ENCODE peak calls at places on chromosomes 5 and 9, in nine cellular contexts. One of them, this sample, is unnamed.

GRCh38 chr9:101758300-101758930 is 20.0 kb upstream of the GRIN3A start:
- DNase-seq in Panc1: no peak
- DNase-seq in PC-3: no peak
- DNase-seq in body of pancreas: no peak
- DNase-seq in aorta: no peak
- DNase-seq in colonic mucosa: no peak
- DNase-seq in pancreas: no peak
- DNase-seq in CD4-positive, CD25-positive, alpha-beta regulatory T cell: no peak
- DNase-seq in fibroblast of lung: no peak
- DNase-seq in this sample: no peak

GRCh38 chr9:94639045-94639995 is at the start of gene FBP1:
- DNase-seq in aorta: peak; percentile 85
- DNase-seq in colonic mucosa: peak; percentile 83
- DNase-seq in Panc1: no peak
- DNase-seq in fibroblast of lung: peak; percentile 15
- DNase-seq in CD4-positive, CD25-positive, alpha-beta regulatory T cell: peak; percentile 52
- DNase-seq in pancreas: peak; percentile 89
- DNase-seq in body of pancreas: peak; percentile 72
- DNase-seq in PC-3: peak; percentile 39
- DNase-seq in this sample: peak; percentile 50

GRCh38 chr5:143140492-143141231 is 262.8 kb downstream of the NR3C1 start:
- DNase-seq in PC-3: peak; percentile 15
- DNase-seq in CD4-positive, CD25-positive, alpha-beta regulatory T cell: no peak
- DNase-seq in aorta: no peak
- DNase-seq in fibroblast of lung: no peak
- DNase-seq in Panc1: no peak
- DNase-seq in colonic mucosa: peak; percentile 68
- DNase-seq in pancreas: peak; percentile 79
- DNase-seq in body of pancreas: peak; percentile 82
- DNase-seq in this sample: no peak

GRCh38 chr5:159582756-159583523 is 252.7 kb upstream of the IL12B start:
- DNase-seq in CD4-positive, CD25-positive, alpha-beta regulatory T cell: no peak
- DNase-seq in Panc1: peak; percentile 18
- DNase-seq in fibroblast of lung: peak; percentile 69
- DNase-seq in PC-3: peak; percentile 73
- DNase-seq in body of pancreas: no peak
- DNase-seq in colonic mucosa: no peak
- DNase-seq in aorta: no peak
- DNase-seq in pancreas: no peak
- DNase-seq in this sample: no peak

GRCh38 chr5:110161162-110161561 is 471.4 kb downstream of the MAN2A1 start:
- DNase-seq in aorta: no peak
- DNase-seq in PC-3: peak; percentile 28
- DNase-seq in Panc1: no peak
- DNase-seq in pancreas: no peak
- DNase-seq in fibroblast of lung: peak; percentile 20
- DNase-seq in body of pancreas: no peak
- DNase-seq in colonic mucosa: no peak
- DNase-seq in CD4-positive, CD25-positive, alpha-beta regulatory T cell: no peak
- DNase-seq in this sample: no peak

GRCh38 chr5:168916266-168916665 is 337.1 kb upstream of the PANK3 start:
- DNase-seq in aorta: peak; percentile 86
- DNase-seq in colonic mucosa: peak; percentile 21
- DNase-seq in PC-3: no peak
- DNase-seq in CD4-positive, CD25-positive, alpha-beta regulatory T cell: no peak
- DNase-seq in pancreas: no peak
- DNase-seq in body of pancreas: peak; percentile 24
- DNase-seq in fibroblast of lung: no peak
- DNase-seq in Panc1: no peak
- DNase-seq in this sample: no peak

GRCh38 chr5:150540615-150541396 is 32.9 kb downstream of the NDST1 start:
- DNase-seq in PC-3: peak; percentile 86
- DNase-seq in colonic mucosa: no peak
- DNase-seq in pancreas: no peak
- DNase-seq in aorta: peak; percentile 77
- DNase-seq in CD4-positive, CD25-positive, alpha-beta regulatory T cell: no peak
- DNase-seq in fibroblast of lung: peak; percentile 97
- DNase-seq in Panc1: no peak
- DNase-seq in body of pancreas: no peak
- DNase-seq in this sample: no peak

GRCh38 chr9:137970098-137970497 is 92.5 kb downstream of the CACNA1B start:
- DNase-seq in colonic mucosa: no peak
- DNase-seq in pancreas: no peak
- DNase-seq in CD4-positive, CD25-positive, alpha-beta regulatory T cell: no peak
- DNase-seq in aorta: no peak
- DNase-seq in fibroblast of lung: no peak
- DNase-seq in PC-3: no peak
- DNase-seq in body of pancreas: no peak
- DNase-seq in Panc1: no peak
- DNase-seq in this sample: no peak

GRCh38 chr9:105656131-105656921 is 5.9 kb upstream of the TAL2 start:
- DNase-seq in aorta: peak; percentile 79
- DNase-seq in Panc1: no peak
- DNase-seq in colonic mucosa: peak; percentile 41
- DNase-seq in pancreas: peak; percentile 66
- DNase-seq in body of pancreas: peak; percentile 48
- DNase-seq in fibroblast of lung: peak; percentile 11
- DNase-seq in CD4-positive, CD25-positive, alpha-beta regulatory T cell: peak; percentile 2
- DNase-seq in PC-3: no peak
- DNase-seq in this sample: no peak

GRCh38 chr9:129316281-129317030 is 138.4 kb upstream of the IER5L start:
- DNase-seq in colonic mucosa: no peak
- DNase-seq in Panc1: no peak
- DNase-seq in fibroblast of lung: no peak
- DNase-seq in CD4-positive, CD25-positive, alpha-beta regulatory T cell: no peak
- DNase-seq in aorta: peak; percentile 65
- DNase-seq in pancreas: no peak
- DNase-seq in PC-3: no peak
- DNase-seq in body of pancreas: no peak
- DNase-seq in this sample: no peak

GRCh38 chr5:168843277-168843997 is 264.3 kb upstream of the PANK3 start:
- DNase-seq in pancreas: no peak
- DNase-seq in Panc1: no peak
- DNase-seq in colonic mucosa: no peak
- DNase-seq in aorta: no peak
- DNase-seq in PC-3: no peak
- DNase-seq in CD4-positive, CD25-positive, alpha-beta regulatory T cell: no peak
- DNase-seq in body of pancreas: no peak
- DNase-seq in fibroblast of lung: no peak
- DNase-seq in this sample: no peak

GRCh38 chr9:15308511-15308910 is 1.5 kb upstream of the TTC39B start:
- DNase-seq in PC-3: peak; percentile 32
- DNase-seq in aorta: no peak
- DNase-seq in CD4-positive, CD25-positive, alpha-beta regulatory T cell: no peak
- DNase-seq in Panc1: no peak
- DNase-seq in body of pancreas: no peak
- DNase-seq in fibroblast of lung: peak; percentile 68
- DNase-seq in pancreas: no peak
- DNase-seq in colonic mucosa: no peak
- DNase-seq in this sample: no peak

GRCh38 chr9:124221685-124222084 is 36.1 kb upstream of the NEK6 start:
- DNase-seq in aorta: no peak
- DNase-seq in CD4-positive, CD25-positive, alpha-beta regulatory T cell: no peak
- DNase-seq in PC-3: no peak
- DNase-seq in fibroblast of lung: no peak
- DNase-seq in body of pancreas: no peak
- DNase-seq in colonic mucosa: no peak
- DNase-seq in pancreas: no peak
- DNase-seq in Panc1: no peak
- DNase-seq in this sample: no peak

GRCh38 chr5:27472000-27472763 is 433.8 kb upstream of the CDH9 start:
- DNase-seq in colonic mucosa: no peak
- DNase-seq in CD4-positive, CD25-positive, alpha-beta regulatory T cell: peak; percentile 10
- DNase-seq in body of pancreas: peak; percentile 24
- DNase-seq in pancreas: peak; percentile 36
- DNase-seq in PC-3: no peak
- DNase-seq in aorta: no peak
- DNase-seq in Panc1: no peak
- DNase-seq in fibroblast of lung: peak; percentile 9
- DNase-seq in this sample: no peak

DNA sequence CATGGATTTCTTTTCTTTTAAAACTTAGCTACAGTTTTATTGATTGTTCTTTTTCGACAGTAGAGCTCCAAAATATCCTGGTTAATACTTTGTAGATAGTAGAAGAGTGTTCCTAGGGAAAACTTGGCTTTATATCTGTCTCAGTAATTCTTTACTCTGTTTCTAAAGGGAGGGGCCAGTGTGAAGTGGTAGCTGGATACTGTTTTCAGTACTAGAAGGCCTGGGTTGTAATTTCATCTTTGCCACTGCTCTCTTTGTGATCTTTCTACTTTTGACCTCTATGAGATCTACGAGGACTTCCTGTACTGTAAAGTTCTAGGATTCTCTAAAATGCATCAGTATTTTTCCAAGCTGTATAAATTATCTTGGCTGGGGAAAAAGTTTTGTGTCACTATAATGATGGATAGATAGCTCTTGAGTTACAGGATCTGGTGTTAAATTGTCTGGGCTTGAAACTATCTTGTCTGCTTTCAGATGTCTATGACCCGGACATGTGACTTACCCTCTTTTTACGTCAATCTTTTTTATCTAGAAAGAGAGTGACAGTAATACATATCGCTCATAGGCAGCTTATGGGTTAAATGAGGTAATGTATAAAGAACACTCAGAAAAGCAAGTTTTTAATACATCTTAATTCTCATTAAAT is 53.6 kb downstream of the PRR16 start:
- DNase-seq in CD4-positive, CD25-positive, alpha-beta regulatory T cell: no peak
- DNase-seq in fibroblast of lung: no peak
- DNase-seq in body of pancreas: no peak
- DNase-seq in pancreas: no peak
- DNase-seq in PC-3: no peak
- DNase-seq in aorta: no peak
- DNase-seq in Panc1: no peak
- DNase-seq in colonic mucosa: no peak
- DNase-seq in this sample: no peak
- H3K4me3 ChIP-seq in CD4-positive, CD25-positive, alpha-beta regulatory T cell: no peak overlapping the region
- H3K4me3 ChIP-seq in fibroblast of lung: no peak overlapping the region
- H3K4me3 ChIP-seq in body of pancreas: no peak overlapping the region
- H3K4me3 ChIP-seq in pancreas: no peak overlapping the region
- H3K4me3 ChIP-seq in PC-3: no peak overlapping the region
- H3K4me3 ChIP-seq in aorta: no peak overlapping the region
- H3K4me3 ChIP-seq in Panc1: no peak overlapping the region
- H3K4me3 ChIP-seq in colonic mucosa: no peak overlapping the region
- H3K4me3 ChIP-seq in this sample: no peak overlapping the region

GRCh38 chr9:92377904-92378303 is 26.5 kb downstream of the OGN start:
- DNase-seq in colonic mucosa: no peak
- DNase-seq in CD4-positive, CD25-positive, alpha-beta regulatory T cell: no peak
- DNase-seq in Panc1: no peak
- DNase-seq in pancreas: no peak
- DNase-seq in aorta: no peak
- DNase-seq in fibroblast of lung: no peak
- DNase-seq in body of pancreas: no peak
- DNase-seq in PC-3: no peak
- DNase-seq in this sample: no peak
- H3K27ac ChIP-seq in colonic mucosa: no peak overlapping the region
- H3K27ac ChIP-seq in CD4-positive, CD25-positive, alpha-beta regulatory T cell: no peak overlapping the region
- H3K27ac ChIP-seq in Panc1: no peak overlapping the region
- H3K27ac ChIP-seq in pancreas: no peak overlapping the region
- H3K27ac ChIP-seq in aorta: no peak overlapping the region
- H3K27ac ChIP-seq in fibroblast of lung: no peak overlapping the region
- H3K27ac ChIP-seq in body of pancreas: no peak overlapping the region
- H3K27ac ChIP-seq in PC-3: no peak overlapping the region
- H3K27ac ChIP-seq in this sample: no peak overlapping the region

DNA sequence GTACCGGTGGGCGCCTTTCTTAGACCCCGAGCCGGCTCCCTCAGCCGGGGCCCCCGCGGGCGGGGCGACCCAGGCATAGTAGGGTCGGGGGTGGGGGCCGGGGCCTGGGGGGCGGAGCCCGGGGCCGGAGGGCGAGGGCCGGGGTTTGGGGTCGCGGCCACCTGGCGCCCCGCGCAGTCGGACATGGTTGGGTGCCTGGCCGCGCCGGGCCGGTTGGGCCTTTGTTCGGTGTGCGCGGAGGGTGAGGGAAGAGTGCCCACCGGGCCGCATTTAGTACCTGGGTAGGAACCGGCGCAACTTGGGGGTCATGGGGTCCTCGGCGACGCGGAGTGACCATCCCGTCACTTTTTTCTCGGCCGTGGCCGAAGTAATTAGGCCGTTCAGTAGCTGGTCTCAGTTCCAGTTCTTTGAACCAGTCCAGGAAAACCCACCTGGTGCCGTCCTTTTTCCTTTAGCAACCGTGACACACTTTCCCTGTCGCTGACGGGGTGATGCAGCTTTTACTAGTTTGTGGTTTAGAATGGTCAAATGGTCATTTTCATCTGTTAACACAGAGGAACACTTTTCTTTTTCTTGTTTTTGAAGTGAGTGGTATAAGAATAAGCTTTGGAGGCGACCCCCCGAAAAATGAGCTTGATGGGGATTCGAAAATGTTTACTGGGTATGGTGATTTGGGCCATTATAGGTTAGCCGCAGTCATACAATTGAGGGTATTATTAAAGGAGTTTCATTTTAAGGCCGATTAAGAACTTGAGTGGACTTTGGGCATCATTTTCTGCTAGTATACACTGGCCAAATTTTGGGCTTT is 555 bp downstream of the CKS2 start:
- DNase-seq in Panc1: no peak
- DNase-seq in PC-3: no peak
- DNase-seq in body of pancreas: no peak
- DNase-seq in aorta: peak; percentile 82
- DNase-seq in pancreas: peak; percentile 77
- DNase-seq in CD4-positive, CD25-positive, alpha-beta regulatory T cell: no peak
- DNase-seq in colonic mucosa: peak; percentile 30
- DNase-seq in fibroblast of lung: no peak
- DNase-seq in this sample: no peak
- H3K36me3 ChIP-seq in Panc1: peaks cover 38% of the 10 kb centered on the region
- H3K36me3 ChIP-seq in PC-3: peaks cover 30% of the 10 kb centered on the region
- H3K36me3 ChIP-seq in body of pancreas: no peaks in the 10 kb centered on the region
- H3K36me3 ChIP-seq in aorta: no peaks in the 10 kb centered on the region
- H3K36me3 ChIP-seq in pancreas: no peaks in the 10 kb centered on the region
- H3K36me3 ChIP-seq in CD4-positive, CD25-positive, alpha-beta regulatory T cell: no peaks in the 10 kb centered on the region
- H3K36me3 ChIP-seq in colonic mucosa: peaks cover 4% of the 10 kb centered on the region
- H3K36me3 ChIP-seq in fibroblast of lung: no peaks in the 10 kb centered on the region
- H3K36me3 ChIP-seq in this sample: no peaks in the 10 kb centered on the region

DNA sequence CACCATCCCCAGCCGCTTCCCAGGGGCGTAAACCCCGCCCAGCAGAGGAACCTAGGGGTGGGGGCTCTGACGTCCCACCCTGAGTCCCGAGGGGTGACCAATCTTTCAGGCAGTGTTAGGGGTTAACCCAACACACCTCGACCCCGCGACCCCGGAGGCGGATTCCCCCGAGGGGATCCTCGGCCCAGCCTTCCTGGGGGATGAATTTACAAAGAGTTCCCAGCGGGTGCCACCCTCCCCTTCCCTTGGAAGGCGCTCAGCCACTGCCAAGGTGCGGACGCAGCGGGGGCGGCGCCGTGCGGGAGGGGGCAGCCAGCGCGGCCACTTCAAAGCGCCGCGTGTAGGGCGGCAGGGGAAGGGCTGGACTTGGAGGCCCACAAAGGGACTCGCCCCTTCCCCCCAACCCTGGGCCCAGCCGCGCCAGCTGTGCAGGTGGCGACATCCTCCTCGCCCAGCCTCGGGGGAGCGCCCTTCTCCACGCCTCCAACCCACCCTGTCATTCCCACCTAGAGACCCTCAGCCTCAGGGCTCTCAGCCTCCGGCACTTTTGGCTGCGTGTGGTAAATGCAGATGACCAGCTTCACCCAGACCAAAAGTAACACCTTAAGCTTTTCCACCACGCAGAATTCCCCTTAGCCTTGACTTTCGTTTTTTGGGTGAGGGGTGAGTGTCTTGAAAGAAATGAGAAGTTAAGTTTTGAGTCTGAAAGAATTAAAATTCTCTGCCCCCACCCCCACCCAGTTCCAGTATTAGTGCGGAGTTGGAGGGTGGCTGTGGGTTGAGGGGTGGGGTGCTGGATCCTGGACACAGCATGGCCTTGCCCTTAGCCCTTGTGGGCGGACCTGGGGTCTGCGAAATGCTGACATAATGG is 43.3 kb upstream of the TCF7 start:
- DNase-seq in colonic mucosa: no peak
- DNase-seq in fibroblast of lung: peak; percentile 28
- DNase-seq in Panc1: no peak
- DNase-seq in pancreas: peak; percentile 77
- DNase-seq in PC-3: no peak
- DNase-seq in CD4-positive, CD25-positive, alpha-beta regulatory T cell: peak; percentile 23
- DNase-seq in body of pancreas: peak; percentile 64
- DNase-seq in aorta: peak; percentile 70
- DNase-seq in this sample: peak; percentile 61
- H3K4me3 ChIP-seq in colonic mucosa: peak overlapping the region; percentile 34
- H3K4me3 ChIP-seq in fibroblast of lung: no peak overlapping the region
- H3K4me3 ChIP-seq in Panc1: peak overlapping the region; percentile 46
- H3K4me3 ChIP-seq in pancreas: peak overlapping the region; percentile 53
- H3K4me3 ChIP-seq in PC-3: no peak overlapping the region
- H3K4me3 ChIP-seq in CD4-positive, CD25-positive, alpha-beta regulatory T cell: peak overlapping the region; percentile 49
- H3K4me3 ChIP-seq in body of pancreas: no peak overlapping the region
- H3K4me3 ChIP-seq in aorta: peak overlapping the region; percentile 43
- H3K4me3 ChIP-seq in this sample: peak overlapping the region; percentile 62